ENCODE peak calls at places on chromosomes 12 and 14, in seven cellular contexts. P, U, C, A, I, N and W are unnamed samples.

GRCh38 chr14:59869381-59870255 is 958 bp downstream of the RTN1 start:
- DNase-seq in P (peak; percentile 40), A (no peak), C (no peak), N (no peak), U (no peak), I (no peak), W (peak; percentile 14)

GRCh38 chr14:55221186-55221585 is 29.8 kb upstream of the DLGAP5 start:
- DNase-seq in C (no peak), U (no peak), N (peak; percentile 79), P (no peak), A (peak; percentile 12), I (no peak), W (no peak)

GRCh38 chr12:114762490-114763110 is 78.6 kb upstream of the TBX3 start:
- DNase-seq in A (no peak), N (no peak), I (peak; percentile 77), P (no peak), C (no peak), U (no peak), W (no peak)

GRCh38 chr12:89346741-89347324 is 5.5 kb downstream of the DUSP6 start:
- DNase-seq in I (peak; percentile 99), C (no peak), U (no peak), N (no peak), P (no peak), A (peak; percentile 73), W (no peak)

GRCh38 chr12:92721130-92721529 is 18.3 kb downstream of the PLEKHG7 start:
- DNase-seq in U (no peak), A (no peak), C (no peak), N (peak; percentile 70), I (no peak), P (no peak), W (no peak)

GRCh38 chr12:129486931-129487330 is 416.9 kb downstream of the TMEM132D start:
- DNase-seq in C (no peak), N (no peak), U (no peak), P (no peak), A (no peak), I (no peak), W (no peak)

GRCh38 chr12:62396750-62397149 is 69.9 kb upstream of the MON2 start:
- DNase-seq in N (no peak), I (no peak), U (no peak), C (no peak), P (no peak), A (no peak), W (no peak)

GRCh38 chr14:36524874-36525745 is 5.1 kb upstream of the NKX2-1 start:
- DNase-seq in C (no peak), P (peak; percentile 86), N (peak; percentile 62), A (peak; percentile 30), I (no peak), U (no peak), W (no peak)

GRCh38 chr12:27331299-27331926 is 1.2 kb upstream of the BMAL2 start:
- DNase-seq in C (no peak), I (peak; percentile 96), A (peak; percentile 94), U (no peak), N (peak; percentile 97), P (no peak), W (no peak)

GRCh38 chr14:36130186-36130585 is 46.3 kb downstream of the PTCSC3 start:
- DNase-seq in U (no peak), N (no peak), P (no peak), I (no peak), C (no peak), A (no peak), W (no peak)

GRCh38 chr12:49126852-49127763 is 4.1 kb downstream of the TUBA1B start:
- DNase-seq in I (peak; percentile 28), U (no peak), P (no peak), C (no peak), N (peak; percentile 21), A (no peak), W (no peak)

GRCh38 chr12:10982244-10982643 is 4.5 kb downstream of the TAS2R50 start:
- DNase-seq in U (no peak), A (no peak), P (no peak), N (no peak), C (no peak), I (no peak), W (no peak)

GRCh38 chr12:45613306-45613705 is 116.2 kb upstream of the ARID2 start:
- DNase-seq in C (no peak), I (peak; percentile 53), N (no peak), A (no peak), P (no peak), U (no peak), W (no peak)

GRCh38 chr14:56805992-56806737 is 4.1 kb downstream of the OTX2 start:
- DNase-seq in N (no peak), A (no peak), U (no peak), C (no peak), P (no peak), I (no peak), W (no peak)

GRCh38 chr14:58055497-58055896 is 96.5 kb downstream of the ARMH4 start:
- DNase-seq in U (no peak), P (no peak), I (no peak), C (no peak), N (peak; percentile 15), A (no peak), W (no peak)

GRCh38 chr14:90900712-90901111 is 84.5 kb upstream of the TTC7B start:
- DNase-seq in N (no peak), U (no peak), A (no peak), I (no peak), C (no peak), P (no peak), W (no peak)

GRCh38 chr12:55727643-55728184 is 1.1 kb downstream of the CD63 start:
- DNase-seq in P (no peak), I (no peak), U (peak; percentile 79), N (peak; percentile 78), C (no peak), A (peak; percentile 43), W (no peak)

GRCh38 chr12:662541-663292 is 528 bp downstream of the NINJ2 start:
- DNase-seq in N (no peak), U (no peak), P (no peak), I (peak; percentile 79), A (no peak), C (no peak), W (no peak)

GRCh38 chr12:6935551-6936377 is 7.9 kb upstream of the RNU7-1 start:
- DNase-seq in C (no peak), N (no peak), I (no peak), U (no peak), A (no peak), P (no peak), W (no peak)